ENCODE peak calls at places on chromosomes 12 and 14, in four cellular contexts. Y is K562, U is GM12878, P is HL-60. E is an unnamed sample.

GRCh38 chr12:112822056-112822455 is 30.5 kb downstream of the RPH3A start:
- DNase-seq in Y (no peak), U (no peak), P (no peak), E (no peak)

GRCh38 chr14:58944226-58944769 is 244.2 kb upstream of the DAAM1 start:
- DNase-seq in P (no peak), U (no peak), Y (no peak), E (no peak)

GRCh38 chr12:54032627-54033100 is at the start of gene HOXC5:
- DNase-seq in P (peak; percentile 32), U (no peak), Y (peak; percentile 83), E (peak; percentile 67)

GRCh38 chr14:101876539-101876938 is 87.8 kb upstream of the DYNC1H1 start:
- DNase-seq in U (peak; percentile 75), P (peak; percentile 99), Y (no peak), E (peak; percentile 47)

GRCh38 chr12:117790198-117790597 is 178.6 kb downstream of the KSR2 start:
- DNase-seq in P (no peak), U (no peak), Y (no peak), E (no peak)

GRCh38 chr12:95862038-95862437 is 3.3 kb downstream of the SNRPF start:
- DNase-seq in P (no peak), U (no peak), Y (no peak), E (no peak)

GRCh38 chr12:88562846-88563582 is 17.3 kb downstream of the KITLG start:
- DNase-seq in U (no peak), Y (no peak), P (no peak), E (no peak)

GRCh38 chr14:51612449-51612848 is 39.3 kb upstream of the FRMD6 start:
- DNase-seq in U (no peak), Y (no peak), P (no peak), E (no peak)

GRCh38 chr12:124568431-124569374 is 1.3 kb upstream of the NCOR2 start:
- DNase-seq in Y (peak; percentile 44), P (peak; percentile 77), U (peak; percentile 53), E (peak; percentile 67)

GRCh38 chr14:64998455-64998931 is 11.8 kb downstream of the FNTB start:
- DNase-seq in U (no peak), Y (no peak), P (no peak), E (no peak)

GRCh38 chr12:89140141-89140540 is 212.2 kb downstream of the DUSP6 start:
- DNase-seq in Y (no peak), P (no peak), U (no peak), E (no peak)

GRCh38 chr12:70637286-70637685 is at the start of gene PTPRB:
- DNase-seq in Y (no peak), U (no peak), P (no peak), E (no peak)

GRCh38 chr12:12721251-12721689 is 4.1 kb downstream of the CDKN1B start:
- DNase-seq in P (no peak), Y (no peak), U (no peak), E (no peak)

GRCh38 chr14:62289471-62289870 is 527.3 kb downstream of the SNAPC1 start:
- DNase-seq in Y (no peak), U (no peak), P (no peak), E (no peak)

GRCh38 chr12:89815225-89815624 is 106.6 kb upstream of the ATP2B1 start:
- DNase-seq in U (no peak), P (no peak), Y (no peak), E (no peak)

GRCh38 chr12:55927588-55928502 is at the start of gene PYM1:
- DNase-seq in U (peak; percentile 76), Y (peak; percentile 82), P (peak; percentile 97), E (no peak)

GRCh38 chr14:46215801-46216200 is 435.8 kb downstream of the RPL10L start:
- DNase-seq in P (no peak), U (no peak), Y (no peak), E (no peak)

GRCh38 chr12:23885396-23885795 is 64.1 kb downstream of the SOX5 start:
- DNase-seq in P (no peak), U (no peak), Y (no peak), E (no peak)

GRCh38 chr14:90625445-90625844 is 190.8 kb downstream of the TTC7B start:
- DNase-seq in U (no peak), P (no peak), Y (no peak), E (no peak)

GRCh38 chr12:20376984-20377383 is 8.6 kb downstream of the PDE3A start:
- DNase-seq in P (no peak), Y (no peak), U (no peak), E (no peak)

GRCh38 chr12:52636189-52636588 is 15.8 kb downstream of the KRT2 start:
- DNase-seq in Y (no peak), P (no peak), U (no peak), E (no peak)

GRCh38 chr12:125081427-125081826 is 16.2 kb downstream of the AACS start:
- DNase-seq in U (no peak), Y (no peak), P (no peak), E (no peak)

GRCh38 chr12:3149505-3150307 is 72.5 kb downstream of the TSPAN9 start:
- DNase-seq in P (no peak), U (no peak), Y (no peak), E (no peak)

GRCh38 chr14:76203086-76204001 is 51.6 kb downstream of the GPATCH2L start:
- DNase-seq in Y (no peak), P (no peak), U (peak; percentile 95), E (no peak)

GRCh38 chr12:97541366-97541765 is 78.8 kb downstream of the RMST start:
- DNase-seq in U (no peak), P (no peak), Y (no peak), E (no peak)

GRCh38 chr12:79547044-79547734 is 143.6 kb downstream of the PAWR start:
- DNase-seq in U (no peak), Y (no peak), P (no peak), E (no peak)

GRCh38 chr14:69242311-69243224 is 17.4 kb upstream of the GALNT16 start:
- DNase-seq in Y (peak; percentile 55), U (peak; percentile 13), P (no peak), E (peak; percentile 49)

GRCh38 chr14:81589381-81590065 is 55.9 kb upstream of the SEL1L start:
- DNase-seq in Y (peak; percentile 59), P (no peak), U (no peak), E (no peak)

GRCh38 chr12:110940296-110940695 is 19.9 kb upstream of the MYL2 start:
- DNase-seq in U (no peak), Y (no peak), P (no peak), E (no peak)

GRCh38 chr14:64971890-64972785 is at the start of gene RAB15:
- DNase-seq in Y (peak; percentile 49), P (no peak), U (no peak), E (peak; percentile 67)

GRCh38 chr14:98886982-98887381 is 385.0 kb downstream of the BCL11B start:
- DNase-seq in Y (no peak), P (no peak), U (no peak), E (no peak)

GRCh38 chr14:92959189-92959531 is 36.2 kb downstream of the CHGA start:
- DNase-seq in P (no peak), Y (no peak), U (no peak), E (no peak)

GRCh38 chr12:22234561-22234960 is 99.9 kb downstream of the ST8SIA1 start:
- DNase-seq in Y (no peak), U (no peak), P (no peak), E (no peak)

GRCh38 chr12:130872179-130873096 is 572 bp downstream of the RAN start:
- DNase-seq in Y (peak; percentile 88), P (no peak), U (no peak), E (peak; percentile 44)

GRCh38 chr12:57001448-57001906 is 4.9 kb downstream of the ZBTB39 start:
- DNase-seq in Y (peak; percentile 83), P (peak; percentile 58), U (no peak), E (peak; percentile 56)
- TF ChIP-seq SPI1 in Y (no peak), P (no peak), U (no peak), E (no peak)

GRCh38 chr12:67645571-67645970 is 3.0 kb upstream of the DYRK2 start:
- DNase-seq in P (no peak), U (no peak), Y (no peak), E (no peak)
- TF ChIP-seq SPI1 in P (no peak), U (no peak), Y (no peak), E (no peak)

DNA sequence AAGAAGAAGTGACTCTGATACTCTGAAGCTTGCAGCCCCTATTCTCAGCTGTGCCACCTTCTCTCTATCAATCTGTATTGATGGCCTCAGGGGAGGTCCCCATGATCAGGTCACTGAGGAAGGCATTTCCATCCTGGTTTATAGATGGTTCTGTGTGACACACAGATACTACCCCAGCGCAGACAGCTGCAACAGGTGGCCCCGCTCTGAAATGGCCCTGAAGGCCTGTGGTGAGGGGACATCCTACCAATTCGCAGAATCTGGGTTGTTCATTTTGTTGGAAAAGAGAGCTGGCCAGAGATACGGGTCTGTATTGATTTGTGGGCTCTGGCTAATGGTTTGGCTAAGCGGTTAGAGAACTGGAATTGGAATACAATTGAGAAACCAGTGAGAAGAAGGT is 21.7 kb downstream of the DLK1 start:
- DNase-seq in P (no peak), U (no peak), Y (no peak), E (no peak)
- TF ChIP-seq SPI1 in P (no peak), U (no peak), Y (no peak), E (no peak)

GRCh38 chr12:80709811-80710726 is 2.6 kb downstream of the MYF6 start:
- DNase-seq in U (no peak), Y (no peak), P (no peak), E (no peak)
- TF ChIP-seq SPI1 in U (no peak), Y (no peak), P (no peak), E (no peak)

DNA sequence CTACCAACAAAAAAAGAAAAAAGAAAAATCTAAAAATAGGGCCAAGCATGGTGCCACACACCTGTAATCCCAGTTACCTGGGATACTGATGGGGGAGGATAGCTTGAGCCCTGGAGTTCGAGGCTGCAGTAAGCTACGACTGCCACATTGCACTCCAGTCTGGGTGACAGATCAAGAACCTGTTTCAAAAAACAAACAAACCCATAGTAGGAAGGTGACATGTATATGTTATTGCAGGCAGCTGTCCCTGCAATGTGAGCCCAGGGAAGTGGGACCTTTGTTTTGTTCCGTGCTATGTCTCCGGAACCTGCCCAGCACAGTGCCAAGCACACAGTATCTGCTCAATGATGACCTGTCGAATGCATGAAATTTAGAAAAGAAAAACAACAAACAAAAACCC is 37.2 kb upstream of the YY1 start:
- DNase-seq in U (no peak), Y (no peak), P (no peak), E (no peak)
- TF ChIP-seq SPI1 in U (no peak), Y (no peak), P (no peak), E (no peak)

GRCh38 chr12:122021822-122022392 is at the start of gene BCL7A:
- DNase-seq in P (peak; percentile 60), Y (peak; percentile 84), U (no peak), E (no peak)

GRCh38 chr12:122024132-122024785 is 2.6 kb downstream of the BCL7A start:
- DNase-seq in U (no peak), Y (peak; percentile 37), P (no peak), E (no peak)

GRCh38 chr12:122021193-122021821 is 377 bp upstream of the BCL7A start:
- DNase-seq in U (no peak), Y (no peak), P (no peak), E (no peak)

GRCh38 chr12:122022393-122023338 is 982 bp downstream of the BCL7A start:
- DNase-seq in Y (peak; percentile 69), U (no peak), P (no peak), E (no peak)

GRCh38 chr12:122023339-122024131 is 1.9 kb downstream of the BCL7A start:
- DNase-seq in Y (peak; percentile 65), P (no peak), U (no peak), E (no peak)
- TF ChIP-seq SPI1 in Y (no peak), P (no peak), U (no peak), E (no peak)